ENCODE peak calls at places on chromosomes 12 and 14, in nine cellular contexts. Y, N, R, M, W, V, E, Z and X are unnamed samples.
A peak's percentile ranks its signal among the peaks of the same experiment; 100 is the strongest.

GRCh38 chr14:59342516-59343484 is 122.4 kb downstream of the GPR135 start:
- DNase-seq in Y (no peak), N (no peak), R (no peak), M (peak; percentile 59), W (peak; percentile 77), V (no peak), E (peak; percentile 38), Z (no peak), X (no peak)

GRCh38 chr14:64388533-64389243 is 535 bp downstream of the MTHFD1 start:
- DNase-seq in Y (no peak), N (peak; percentile 10), R (peak; percentile 48), M (no peak), W (peak; percentile 45), V (no peak), E (peak; percentile 40), Z (no peak), X (peak; percentile 36)

GRCh38 chr12:69254046-69254445 is 14.7 kb downstream of the CPSF6 start:
- DNase-seq in Y (no peak), N (peak; percentile 42), R (peak; percentile 79), M (no peak), W (peak; percentile 43), V (no peak), E (no peak), Z (no peak), X (no peak)

GRCh38 chr14:20986811-20987210 is 3.0 kb upstream of the METTL17 start:
- DNase-seq in Y (no peak), N (no peak), R (no peak), M (no peak), W (peak; percentile 97), V (no peak), E (no peak), Z (no peak), X (peak; percentile 92)

GRCh38 chr12:78229491-78230209 is 399.0 kb downstream of the NAV3 start:
- DNase-seq in Y (peak; percentile 71), N (peak; percentile 13), R (peak; percentile 83), M (peak; percentile 27), W (peak; percentile 54), V (peak; percentile 20), E (no peak), Z (no peak), X (peak; percentile 13)

GRCh38 chr12:109680521-109681030 is 33.0 kb upstream of the FAM222A start:
- DNase-seq in Y (no peak), N (no peak), R (no peak), M (no peak), W (no peak), V (no peak), E (no peak), Z (no peak), X (no peak)

GRCh38 chr12:78316656-78317055 is 486.0 kb downstream of the NAV3 start:
- DNase-seq in Y (no peak), N (no peak), R (no peak), M (no peak), W (no peak), V (no peak), E (no peak), Z (no peak), X (no peak)

GRCh38 chr12:58416211-58416610 is 474.8 kb downstream of the ATP23 start:
- DNase-seq in Y (no peak), N (no peak), R (no peak), M (no peak), W (peak; percentile 83), V (no peak), E (no peak), Z (no peak), X (no peak)

GRCh38 chr14:55913324-55914035 is 204.7 kb upstream of the PELI2 start:
- DNase-seq in Y (no peak), N (no peak), R (no peak), M (no peak), W (peak; percentile 97), V (peak; percentile 19), E (no peak), Z (no peak), X (no peak)

GRCh38 chr14:36319899-36320209 is 583 bp downstream of the MBIP start:
- DNase-seq in Y (no peak), N (no peak), R (no peak), M (no peak), W (no peak), V (no peak), E (no peak), Z (no peak), X (no peak)

GRCh38 chr12:25208554-25208953 is 13.5 kb downstream of the ETFRF1 start:
- DNase-seq in Y (no peak), N (no peak), R (no peak), M (no peak), W (no peak), V (no peak), E (no peak), Z (no peak), X (no peak)

GRCh38 chr14:89866458-89866857 is 88.1 kb downstream of the EFCAB11 start:
- DNase-seq in Y (no peak), N (no peak), R (no peak), M (no peak), W (no peak), V (no peak), E (no peak), Z (no peak), X (peak; percentile 64)

GRCh38 chr12:107558816-107559382 is 126.7 kb upstream of the PWP1 start:
- DNase-seq in Y (peak; percentile 24), N (no peak), R (no peak), M (no peak), W (no peak), V (no peak), E (no peak), Z (no peak), X (no peak)
- TF ChIP-seq CTCF in Y (no peak), N (no peak), R (no peak), M (no peak), W (no peak), V (no peak), E (no peak), Z (no peak), X (no peak)

DNA sequence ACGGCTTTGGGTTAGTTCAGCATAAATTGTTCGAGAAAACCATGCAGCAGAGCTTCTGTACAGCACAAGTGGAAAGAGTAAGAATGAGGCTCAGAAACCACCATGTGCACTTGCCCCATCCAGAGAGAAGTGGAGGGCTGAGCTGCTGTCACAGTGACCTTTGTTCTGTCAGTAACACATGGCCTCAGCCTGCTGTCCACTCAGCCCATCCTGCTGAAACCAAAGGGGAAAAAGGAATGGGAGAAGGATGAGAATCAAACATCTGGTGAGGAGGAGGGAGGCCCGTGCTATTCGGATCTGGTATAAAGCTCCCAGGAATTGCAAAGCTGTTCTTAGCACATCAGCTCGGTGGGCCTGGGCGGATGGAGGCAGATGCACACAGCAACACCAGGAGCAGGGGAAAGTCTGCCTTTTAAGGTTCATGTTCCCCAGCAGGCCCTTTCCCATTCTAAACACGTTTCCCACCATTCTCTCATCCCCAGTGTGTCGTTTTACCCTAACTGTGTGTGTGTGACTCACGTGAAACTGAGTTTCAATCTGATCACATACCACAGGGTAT is 36.7 kb downstream of the RTRAF start:
- DNase-seq in Y (no peak), N (no peak), R (no peak), M (no peak), W (peak; percentile 34), V (no peak), E (no peak), Z (no peak), X (no peak)
- H3K27ac ChIP-seq in Y (no peak overlapping the region), N (peak overlapping the region; percentile 94), R (no peak overlapping the region), M (no peak overlapping the region), W (peak overlapping the region; percentile 64), V (no peak overlapping the region), E (peak overlapping the region; percentile 36), Z (no peak overlapping the region), X (no peak overlapping the region)

DNA sequence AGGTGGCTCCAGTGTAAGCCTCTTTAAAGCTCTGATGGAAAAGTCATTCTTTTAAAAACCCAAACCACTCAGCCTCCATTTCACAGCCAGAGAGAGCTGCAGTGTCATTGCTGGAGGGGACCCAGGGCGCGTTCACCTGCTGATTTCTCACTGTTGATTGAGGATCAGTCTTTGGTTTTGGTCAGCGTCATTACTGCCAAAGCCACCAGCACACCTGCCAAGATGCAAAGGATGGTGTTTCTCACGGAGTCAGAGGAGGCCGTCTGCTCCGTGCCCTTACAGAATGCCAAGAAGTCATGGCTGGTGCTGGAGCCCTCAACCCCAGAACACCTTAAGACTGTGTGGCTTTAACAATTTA is 32.8 kb upstream of the BATF start:
- DNase-seq in Y (no peak), N (no peak), R (no peak), M (peak; percentile 58), W (no peak), V (no peak), E (no peak), Z (no peak), X (no peak)
- TF ChIP-seq CTCF in Y (no peak), N (no peak), R (no peak), M (no peak), W (no peak), V (no peak), E (no peak), Z (no peak), X (no peak)

GRCh38 chr14:67623114-67623513 is 3.4 kb downstream of the ARG2 start:
- DNase-seq in Y (no peak), N (no peak), R (peak; percentile 42), M (no peak), W (peak; percentile 48), V (no peak), E (no peak), Z (no peak), X (peak; percentile 66)
- H3K27ac ChIP-seq in Y (no peak overlapping the region), N (peak overlapping the region; percentile 76), R (no peak overlapping the region), M (no peak overlapping the region), W (peak overlapping the region; percentile 53), V (no peak overlapping the region), E (no peak overlapping the region), Z (no peak overlapping the region), X (peak overlapping the region; percentile 69)

DNA sequence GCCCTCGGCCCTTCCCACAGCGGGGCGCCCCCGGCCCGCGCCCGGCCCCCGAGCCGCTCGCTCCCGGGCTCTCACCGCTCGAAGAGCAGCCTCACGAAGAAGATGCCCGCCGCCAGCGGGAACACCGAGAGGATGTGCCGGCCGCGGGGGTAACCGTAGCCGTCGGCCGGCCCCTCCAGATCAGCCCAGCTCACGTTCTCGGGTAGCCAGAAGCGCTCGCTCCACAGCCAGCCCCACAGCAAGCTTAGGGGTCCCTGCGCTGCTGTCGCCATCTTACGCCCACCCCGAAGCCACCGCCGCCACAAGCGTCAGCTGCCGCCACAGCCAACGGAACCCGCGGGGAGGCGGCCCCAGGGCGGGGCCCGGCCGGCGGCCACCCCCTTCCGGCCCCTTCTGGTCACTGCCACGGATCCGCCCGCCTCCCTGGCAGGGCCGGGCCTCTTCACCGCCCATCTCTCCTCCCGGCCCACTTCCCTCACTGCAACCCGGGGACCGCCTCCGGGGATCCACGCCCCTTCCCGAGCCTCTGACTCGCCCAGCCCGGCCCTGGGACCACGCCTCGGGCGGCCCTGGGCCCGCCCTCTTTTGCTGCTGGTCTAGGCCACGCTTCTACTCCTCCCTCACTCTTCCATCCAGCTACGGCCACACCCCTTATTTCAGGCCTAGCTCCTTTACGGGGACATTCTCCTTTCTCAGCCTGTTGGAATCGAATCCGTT is at the start of gene CERS5:
- DNase-seq in Y (peak; percentile 100), N (peak; percentile 99), R (peak; percentile 99), M (peak; percentile 98), W (peak; percentile 98), V (peak; percentile 99), E (peak; percentile 99), Z (peak; percentile 95), X (peak; percentile 98)
- TF ChIP-seq CTCF in Y (peak; percentile 42), N (no peak), R (no peak), M (no peak), W (no peak), V (peak; percentile 73), E (peak; percentile 24), Z (no peak), X (no peak)

GRCh38 chr12:114858388-114859146 is 174.6 kb upstream of the TBX3 start:
- DNase-seq in Y (peak; percentile 60), N (no peak), R (peak; percentile 70), M (no peak), W (no peak), V (no peak), E (no peak), Z (no peak), X (peak; percentile 22)
- H3K27ac ChIP-seq in Y (no peak overlapping the region), N (no peak overlapping the region), R (no peak overlapping the region), M (no peak overlapping the region), W (no peak overlapping the region), V (no peak overlapping the region), E (no peak overlapping the region), Z (no peak overlapping the region), X (no peak overlapping the region)